ENCODE peak calls at places on chromosomes 12 and 14, in five cellular contexts. A is cardiac muscle cell, E is endothelial cell, O is RWPE2, X is NCI-H2081. M is an unnamed sample.

GRCh38 chr12:40970320-40970907 is 217.7 kb upstream of the PDZRN4 start:
- DNase-seq in X (peak; percentile 7), E (no peak), A (no peak), O (no peak), M (no peak)

GRCh38 chr14:99213101-99213500 is 58.9 kb downstream of the BCL11B start:
- DNase-seq in X (no peak), E (no peak), A (no peak), O (no peak), M (no peak)

GRCh38 chr12:38905480-38906351 is at the start of gene CPNE8:
- DNase-seq in X (peak; percentile 3), O (peak; percentile 75), E (peak; percentile 70), A (peak; percentile 19), M (no peak)

GRCh38 chr14:55123101-55123500 is 6.0 kb upstream of the LGALS3 start:
- DNase-seq in X (no peak), E (no peak), A (no peak), O (no peak), M (no peak)

GRCh38 chr14:90777830-90778467 is 38.3 kb downstream of the TTC7B start:
- DNase-seq in A (no peak), E (no peak), X (no peak), O (peak; percentile 61), M (no peak)

GRCh38 chr12:2679068-2679815 is 115.5 kb upstream of the FKBP4 start:
- DNase-seq in O (no peak), E (no peak), A (no peak), X (no peak), M (no peak)

GRCh38 chr14:91018465-91018864 is 42.0 kb downstream of the RPS6KA5 start:
- DNase-seq in O (no peak), X (no peak), A (no peak), E (no peak), M (no peak)

GRCh38 chr12:5206401-5207175 is 162.9 kb downstream of the KCNA5 start:
- DNase-seq in E (no peak), X (no peak), O (no peak), A (no peak), M (no peak)

GRCh38 chr14:32677381-32677780 is 261.3 kb upstream of the NPAS3 start:
- DNase-seq in E (no peak), X (no peak), A (no peak), O (no peak), M (no peak)

GRCh38 chr12:2973566-2973965 is 14.4 kb downstream of the TEAD4 start:
- DNase-seq in E (no peak), O (no peak), A (no peak), X (no peak), M (no peak)

GRCh38 chr14:42141328-42141727 is 534.7 kb downstream of the LRFN5 start:
- DNase-seq in X (no peak), A (no peak), O (no peak), E (no peak), M (no peak)

GRCh38 chr12:12032260-12032761 is 38.4 kb upstream of the BCL2L14 start:
- DNase-seq in E (no peak), A (no peak), X (no peak), O (no peak), M (no peak)

GRCh38 chr14:100524933-100525243 is 62.3 kb downstream of the BEGAIN start:
- DNase-seq in A (peak; percentile 50), O (peak; percentile 54), E (peak; percentile 70), X (peak; percentile 42), M (no peak)

GRCh38 chr12:47811581-47812484 is 7.9 kb downstream of the HDAC7 start:
- DNase-seq in E (no peak), A (no peak), O (no peak), X (no peak), M (no peak)

GRCh38 chr14:64654072-64654899 is 49.9 kb upstream of the PLEKHG3 start:
- DNase-seq in X (peak; percentile 18), O (no peak), A (no peak), E (no peak), M (no peak)

GRCh38 chr12:112838731-112839130 is 47.2 kb downstream of the RPH3A start:
- DNase-seq in E (no peak), A (no peak), O (no peak), X (no peak), M (no peak)

M was measured in DMS 273 treated with DMSO at 0.1 percent for 48 hours.